ENCODE peak calls at places on chromosomes 4 and X, in eight cellular contexts. X is adrenal gland, N is IMR-90, G is Peyer's patch, H is transverse colon, P is GM12878, J is K562, F is suprapubic skin. D is an unnamed sample.
A peak's percentile ranks its signal among the peaks of the same experiment; 100 is the strongest.

GRCh38 chrX:130778773-130779172 is 124.2 kb downstream of the ENOX2 start:
- DNase-seq in H (no peak), F (no peak), J (no peak), G (no peak), X (no peak), P (no peak), N (peak; percentile 12), D (no peak)

GRCh38 chr4:44056721-44057151 is 391.9 kb downstream of the KCTD8 start:
- DNase-seq in X (no peak), J (no peak), H (no peak), P (no peak), G (no peak), F (no peak), N (no peak), D (no peak)

GRCh38 chr4:53730431-53730830 is 139.1 kb upstream of the LNX1 start:
- DNase-seq in F (no peak), G (no peak), P (no peak), X (no peak), J (no peak), N (no peak), H (no peak), D (peak; percentile 34)

GRCh38 chr4:26530094-26530493 is 39.8 kb upstream of the CCKAR start:
- DNase-seq in J (no peak), X (no peak), N (no peak), F (no peak), H (no peak), G (no peak), P (no peak), D (no peak)

GRCh38 chr4:162852642-162853041 is 314.0 kb downstream of the NAF1 start:
- DNase-seq in J (no peak), H (no peak), F (no peak), N (no peak), X (no peak), G (no peak), P (no peak), D (no peak)

GRCh38 chrX:150049647-150050046 is 111.4 kb upstream of the EOLA2 start:
- DNase-seq in X (no peak), F (no peak), P (no peak), J (no peak), G (no peak), N (peak; percentile 54), H (no peak), D (no peak)

GRCh38 chrX:131025336-131025735 is 32.8 kb upstream of the ARHGAP36 start:
- DNase-seq in N (no peak), F (no peak), G (no peak), J (no peak), P (no peak), X (no peak), H (no peak), D (no peak)

GRCh38 chrX:29792335-29792734 is 423.0 kb upstream of the MAGEB2 start:
- DNase-seq in F (no peak), H (no peak), G (no peak), P (no peak), J (no peak), N (no peak), X (no peak), D (no peak)

GRCh38 chr4:137521053-137521452 is 11.2 kb downstream of the PCDH18 start:
- DNase-seq in H (no peak), F (no peak), X (no peak), P (no peak), N (no peak), J (no peak), G (no peak), D (no peak)

GRCh38 chr4:76767983-76768382 is 130.0 kb downstream of the SOWAHB start:
- DNase-seq in N (peak; percentile 70), G (no peak), H (no peak), F (no peak), P (no peak), J (no peak), X (no peak), D (no peak)

GRCh38 chr4:102451266-102451665 is 49.9 kb upstream of the NFKB1 start:
- DNase-seq in G (no peak), P (no peak), J (no peak), X (no peak), F (no peak), N (no peak), H (no peak), D (no peak)

GRCh38 chr4:141080668-141081067 is 52.6 kb downstream of the RNF150 start:
- DNase-seq in X (no peak), P (no peak), N (no peak), J (no peak), F (no peak), G (no peak), H (no peak), D (no peak)

GRCh38 chr4:55554453-55555030 is 7.8 kb upstream of the CLOCK start:
- DNase-seq in J (no peak), G (no peak), N (peak; percentile 71), H (no peak), F (no peak), X (no peak), P (no peak), D (no peak)

GRCh38 chrX:67104982-67105757 is 438.7 kb upstream of the AR start:
- DNase-seq in H (no peak), G (no peak), N (no peak), F (no peak), J (no peak), X (peak; percentile 58), P (no peak), D (no peak)

GRCh38 chrX:43655961-43656494 is at the start of gene MAOA:
- DNase-seq in F (peak; percentile 92), H (peak; percentile 88), N (no peak), J (no peak), G (peak; percentile 39), P (no peak), X (peak; percentile 73), D (peak; percentile 94)

GRCh38 chrX:127011629-127012028 is 192.1 kb downstream of the PRR32 start:
- DNase-seq in P (no peak), H (no peak), J (no peak), X (no peak), N (no peak), F (no peak), G (no peak), D (no peak)

GRCh38 chr4:147285751-147286150 is 195.1 kb upstream of the EDNRA start:
- DNase-seq in N (peak; percentile 13), F (no peak), X (no peak), H (no peak), G (no peak), P (no peak), J (no peak), D (no peak)

GRCh38 chr4:86720508-86721068 is 126.5 kb downstream of the PTPN13 start:
- DNase-seq in N (peak; percentile 33), J (no peak), G (no peak), P (no peak), H (no peak), X (no peak), F (no peak), D (no peak)

GRCh38 chr4:73978886-73979285 is 2.9 kb downstream of the PF4 start:
- DNase-seq in H (no peak), N (peak; percentile 93), F (no peak), G (no peak), X (no peak), J (no peak), P (no peak), D (no peak)

GRCh38 chrX:9285342-9285771 is 179.5 kb upstream of the TBL1X start:
- DNase-seq in H (no peak), N (no peak), F (no peak), G (no peak), X (no peak), J (no peak), P (no peak), D (no peak)

GRCh38 chr4:116942315-116942714 is 143.1 kb downstream of the TRAM1L1 start:
- DNase-seq in J (no peak), H (no peak), X (no peak), F (no peak), N (no peak), G (no peak), P (no peak), D (no peak)

DNA sequence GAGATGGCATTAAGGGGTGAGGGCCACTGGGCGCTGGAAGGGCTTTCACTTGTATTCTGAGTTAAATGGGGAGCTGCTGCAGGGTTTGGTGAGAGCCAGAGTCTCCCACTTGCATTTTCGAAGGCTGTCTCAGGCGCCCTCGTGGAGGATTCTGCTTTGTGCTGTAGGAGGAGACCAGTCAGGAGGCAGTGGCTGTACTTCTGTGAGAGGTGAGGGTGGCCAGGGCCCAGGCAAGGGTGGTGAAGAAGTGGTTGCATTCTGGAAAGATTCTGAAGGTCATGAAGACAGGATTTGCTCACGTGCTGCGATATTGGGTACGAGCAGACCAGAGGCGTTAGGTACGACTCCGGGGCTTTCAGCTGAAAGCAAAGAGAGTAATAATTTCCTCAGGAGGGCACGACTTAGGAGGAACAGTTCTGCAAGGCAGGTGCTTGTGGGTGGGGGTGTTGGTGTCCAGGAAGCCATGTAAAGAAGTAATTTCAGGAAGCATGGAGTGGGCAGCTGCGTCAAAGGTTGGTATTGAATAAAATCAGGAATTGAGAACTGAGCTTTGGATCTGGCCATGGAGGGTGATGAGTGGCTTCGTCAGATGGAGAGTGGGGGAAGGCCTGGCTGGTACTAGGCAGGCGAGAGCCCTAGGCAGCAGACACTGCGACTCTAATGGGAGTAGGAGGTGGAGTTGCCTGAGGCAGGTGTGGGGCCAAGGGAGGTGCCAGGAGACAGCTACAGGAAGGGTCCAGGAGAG is 18.2 kb downstream of the PIGG start:
- DNase-seq in J (no peak), G (no peak), X (no peak), H (no peak), N (no peak), F (no peak), P (no peak), D (no peak)
- TF ChIP-seq POLR2A in J (no peak), G (no peak), X (no peak), H (no peak), N (no peak), F (no peak), P (peak; percentile 18), D (no peak)

DNA sequence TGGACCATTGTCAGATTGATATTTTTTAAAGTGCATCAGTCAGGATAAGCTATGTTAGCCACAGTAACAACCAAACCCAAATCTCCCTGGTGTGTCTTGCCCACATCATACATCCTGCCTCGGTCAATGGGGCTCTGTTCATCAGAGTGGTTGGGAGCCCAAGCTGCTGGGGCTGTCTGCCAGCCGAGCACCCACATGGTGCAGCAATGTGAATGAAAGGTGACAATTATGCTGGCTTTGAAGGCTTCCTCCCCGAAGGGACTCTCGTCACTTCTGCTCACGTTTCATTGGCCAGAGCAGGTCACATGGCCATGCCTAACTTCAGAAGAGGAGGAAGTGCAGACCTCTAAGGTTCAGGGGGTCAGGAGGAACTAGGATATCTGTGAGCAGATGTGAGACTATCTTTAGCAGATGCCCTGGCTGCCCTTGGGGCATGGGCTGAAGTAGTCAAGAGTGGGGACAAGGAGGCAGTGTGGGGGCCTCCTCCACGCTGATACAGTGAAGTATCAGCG is 1.3 kb upstream of the JAKMIP1 start:
- DNase-seq in X (no peak), G (no peak), P (no peak), N (no peak), H (peak; percentile 19), F (no peak), J (no peak), D (no peak)
- H3K27me3 ChIP-seq in X (peaks cover 25% of the 10 kb centered on the region), G (no peaks in the 10 kb centered on the region), P (no peaks in the 10 kb centered on the region), N (peaks cover 40% of the 10 kb centered on the region), H (peaks cover 48% of the 10 kb centered on the region), F (peaks cover 60% of the 10 kb centered on the region), J (no peaks in the 10 kb centered on the region), D (peaks cover 34% of the 10 kb centered on the region)

GRCh38 chr4:5708171-5708828 is at the start of gene EVC2:
- DNase-seq in J (no peak), H (peak; percentile 58), P (no peak), G (peak; percentile 34), X (no peak), F (peak; percentile 90), N (peak; percentile 46), D (no peak)
- TF ChIP-seq POLR2A in J (no peak), H (no peak), P (peak; percentile 65), G (no peak), X (no peak), F (peak; percentile 44), N (peak; percentile 79), D (peak; percentile 12)

GRCh38 chr4:41748788-41749445 is 392 bp upstream of the PHOX2B start:
- DNase-seq in G (no peak), H (no peak), X (no peak), P (no peak), N (no peak), J (no peak), F (no peak), D (peak; percentile 21)
- H3K27me3 ChIP-seq in G (no peaks in the 10 kb centered on the region), H (peaks cover 99% of the 10 kb centered on the region), X (peaks cover 84% of the 10 kb centered on the region), P (peaks cover 10% of the 10 kb centered on the region), N (peaks cover 93% of the 10 kb centered on the region), J (peaks cover 27% of the 10 kb centered on the region), F (peaks cover 97% of the 10 kb centered on the region), D (peaks cover 69% of the 10 kb centered on the region)

D was measured in esophagus muscularis mucosa.